ENCODE peak calls at places on chromosome 15, in eight cellular contexts. D is brain microvascular endothelial cell, S is tibial nerve, F is mammary epithelial cell, N is left ventricle myocardium inferior, E is transverse colon, M is HepG2, O is spleen. V is an unnamed sample.

GRCh38 chr15:31328425-31328998 is 1.9 kb downstream of the KLF13 start:
- DNase-seq in F (peak; percentile 49), D (peak; percentile 50), S (no peak), O (peak; percentile 93), N (peak; percentile 59), M (no peak), E (no peak), V (peak; percentile 95)

GRCh38 chr15:51181221-51181620 is 86.5 kb upstream of the TNFAIP8L3 start:
- DNase-seq in F (no peak), N (no peak), S (no peak), O (no peak), M (no peak), D (no peak), E (no peak), V (no peak)

GRCh38 chr15:87961851-87962816 is 294.4 kb downstream of the NTRK3 start:
- DNase-seq in S (no peak), N (no peak), M (no peak), D (no peak), O (no peak), F (no peak), E (no peak), V (no peak)

GRCh38 chr15:74642724-74643367 is 27.2 kb downstream of the CLK3 start:
- DNase-seq in O (no peak), F (no peak), D (peak; percentile 43), E (peak; percentile 44), M (no peak), N (no peak), S (no peak), V (peak; percentile 65)

GRCh38 chr15:38670142-38671002 is 105.8 kb upstream of the RASGRP1 start:
- DNase-seq in D (no peak), M (no peak), E (peak; percentile 25), O (no peak), S (no peak), F (no peak), N (no peak), V (no peak)

GRCh38 chr15:54772663-54773062 is 424.1 kb downstream of the RSL24D1 start:
- DNase-seq in D (no peak), N (no peak), S (no peak), M (no peak), E (no peak), F (no peak), O (no peak), V (no peak)

GRCh38 chr15:61584410-61584809 is 355.3 kb upstream of the RORA start:
- DNase-seq in N (no peak), E (no peak), S (no peak), D (no peak), M (no peak), F (peak; percentile 23), O (no peak), V (no peak)

GRCh38 chr15:82540055-82540983 is at the start of gene RPS17:
- DNase-seq in O (peak; percentile 100), M (peak; percentile 88), N (peak; percentile 97), S (peak; percentile 96), F (peak; percentile 96), E (peak; percentile 98), D (peak; percentile 93), V (peak; percentile 99)

GRCh38 chr15:46636220-46636619 is 1001.4 kb downstream of the SQOR start:
- DNase-seq in D (no peak), N (no peak), S (no peak), O (no peak), F (no peak), E (no peak), M (no peak), V (no peak)

GRCh38 chr15:32657198-32657886 is 15.8 kb downstream of the SCG5 start:
- DNase-seq in F (peak; percentile 69), N (no peak), E (peak; percentile 18), D (peak; percentile 22), M (no peak), O (no peak), S (no peak), V (peak; percentile 63)

GRCh38 chr15:56968821-56969220 is 50.4 kb downstream of the TCF12 start:
- DNase-seq in M (peak; percentile 41), E (no peak), N (no peak), O (no peak), S (no peak), D (no peak), F (no peak), V (no peak)
- TF ChIP-seq CTCF in M (no peak), E (no peak), N (no peak), O (no peak), S (no peak), D (no peak), F (no peak), V (no peak)

GRCh38 chr15:66123799-66124198 is 129.8 kb downstream of the MEGF11 start:
- DNase-seq in M (no peak), S (no peak), F (no peak), D (no peak), O (no peak), E (no peak), N (no peak), V (peak; percentile 14)
- H3K27me3 ChIP-seq in M (peaks cover 49% of the 10 kb centered on the region), S (no peaks in the 10 kb centered on the region), F (peaks cover 5% of the 10 kb centered on the region), D (peaks cover 17% of the 10 kb centered on the region), O (no peaks in the 10 kb centered on the region), E (peaks cover 7% of the 10 kb centered on the region), N (peaks cover 74% of the 10 kb centered on the region), V (peaks cover 37% of the 10 kb centered on the region)

GRCh38 chr15:42707873-42708544 is 28.9 kb downstream of the CDAN1 start:
- DNase-seq in M (peak; percentile 9), S (no peak), O (no peak), N (no peak), D (no peak), F (no peak), E (no peak), V (no peak)
- H3K27ac ChIP-seq in M (peak overlapping the region; percentile 31), S (no peak overlapping the region), O (no peak overlapping the region), N (no peak overlapping the region), D (no peak overlapping the region), F (no peak overlapping the region), E (no peak overlapping the region), V (no peak overlapping the region)

DNA sequence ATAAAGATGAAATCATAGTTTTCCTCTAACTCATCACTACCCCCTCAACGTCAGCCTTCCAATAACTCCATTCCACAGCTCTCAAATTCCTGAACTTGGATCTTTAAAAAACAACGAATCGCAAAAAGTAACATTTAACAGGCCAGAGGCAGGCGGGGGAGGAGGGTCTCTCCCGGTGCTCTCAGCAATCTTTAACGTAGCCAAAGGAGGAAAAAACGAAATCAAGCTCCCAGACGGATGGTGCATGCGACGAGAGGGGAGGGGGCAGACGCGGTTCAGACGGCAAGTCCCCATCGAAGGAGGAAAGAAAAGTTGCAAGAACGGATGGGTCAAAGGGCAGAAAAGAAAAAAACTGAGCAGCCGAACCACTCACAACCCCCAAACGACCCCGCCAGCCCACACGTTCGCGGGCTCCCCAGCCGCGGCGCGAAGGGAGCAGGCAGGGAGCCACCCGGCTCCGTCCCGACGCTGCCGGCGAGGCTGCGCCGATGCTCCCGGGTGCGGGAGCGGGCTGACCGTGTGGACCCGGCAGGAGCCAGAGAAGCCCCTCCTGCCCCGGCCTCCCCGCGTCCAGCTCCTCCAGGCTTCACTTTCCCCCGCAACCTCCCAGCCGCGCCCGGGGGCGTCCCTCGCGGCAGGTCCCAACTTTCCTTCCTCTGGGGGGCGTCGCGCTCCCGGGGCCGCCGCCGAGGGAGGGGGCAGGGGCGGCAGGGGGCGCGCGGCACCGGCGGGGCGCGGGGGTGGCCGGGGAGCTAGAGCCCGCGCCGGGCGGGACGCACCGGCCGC is 661 bp downstream of the PEAK1 start:
- DNase-seq in O (peak; percentile 90), S (no peak), F (peak; percentile 21), E (peak; percentile 39), M (no peak), N (peak; percentile 56), D (peak; percentile 18), V (peak; percentile 82)
- TF ChIP-seq CTCF in O (no peak), S (no peak), F (no peak), E (no peak), M (peak; percentile 58), N (peak; percentile 52), D (peak; percentile 32), V (no peak)

GRCh38 chr15:40932625-40933519 is 3.7 kb downstream of the DLL4 start:
- DNase-seq in M (peak; percentile 75), E (peak; percentile 68), F (no peak), O (no peak), S (no peak), N (no peak), D (no peak), V (peak; percentile 80)

GRCh38 chr15:40931300-40932142 is 2.4 kb downstream of the DLL4 start:
- DNase-seq in F (no peak), N (no peak), E (peak; percentile 32), S (no peak), O (peak; percentile 62), M (no peak), D (no peak), V (peak; percentile 83)

GRCh38 chr15:40932146-40932545 is 3.0 kb downstream of the DLL4 start:
- DNase-seq in O (peak; percentile 69), N (no peak), F (no peak), M (no peak), S (no peak), E (peak; percentile 32), D (no peak), V (peak; percentile 77)

GRCh38 chr15:40934457-40934856 is 5.3 kb downstream of the DLL4 start:
- DNase-seq in D (no peak), F (no peak), M (no peak), S (no peak), N (no peak), O (no peak), E (no peak), V (no peak)

DNA sequence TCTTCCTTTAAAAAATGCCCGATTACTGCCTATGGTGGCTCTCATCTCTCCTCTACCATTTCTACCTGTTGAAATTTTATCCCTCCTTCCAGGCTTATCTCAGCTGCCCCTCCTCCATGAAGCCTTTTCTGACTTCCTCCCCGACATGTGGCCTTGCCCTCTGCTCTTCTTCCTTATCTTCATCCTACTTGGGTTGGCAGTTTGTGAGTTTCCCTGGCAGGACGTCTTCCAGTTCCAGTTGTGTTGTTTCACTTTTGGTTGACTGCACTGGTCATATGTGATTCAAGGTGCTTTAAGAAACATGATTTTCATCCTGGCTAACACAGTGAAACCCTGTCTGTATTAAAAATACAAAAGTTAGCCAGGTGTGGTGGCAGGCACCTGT is 4.4 kb downstream of the DLL4 start:
- DNase-seq in F (no peak), D (no peak), N (no peak), O (no peak), S (no peak), E (peak; percentile 38), M (no peak), V (peak; percentile 88)
- H3K27me3 ChIP-seq in F (peaks cover 6% of the 10 kb centered on the region), D (peaks cover 12% of the 10 kb centered on the region), N (peaks cover 39% of the 10 kb centered on the region), O (peaks cover 26% of the 10 kb centered on the region), S (no peaks in the 10 kb centered on the region), E (peaks cover 33% of the 10 kb centered on the region), M (peaks cover 31% of the 10 kb centered on the region), V (peaks cover 50% of the 10 kb centered on the region)

GRCh38 chr15:62896969-62897486 is 145.5 kb upstream of the TPM1 start:
- DNase-seq in N (peak; percentile 89), E (peak; percentile 83), S (peak; percentile 79), O (no peak), M (peak; percentile 93), F (peak; percentile 98), D (peak; percentile 100), V (peak; percentile 95)
- H3K27ac ChIP-seq in N (peak overlapping the region; percentile 91), E (peak overlapping the region; percentile 87), S (no peak overlapping the region), O (no peak overlapping the region), M (peak overlapping the region; percentile 63), F (peak overlapping the region; percentile 100), D (peak overlapping the region; percentile 100), V (peak overlapping the region; percentile 100)

GRCh38 chr15:92116320-92116719 is 262.8 kb downstream of the SLCO3A1 start:
- DNase-seq in M (no peak), S (no peak), F (no peak), N (no peak), E (no peak), O (no peak), D (no peak), V (no peak)
- TF ChIP-seq CTCF in M (no peak), S (no peak), F (no peak), N (no peak), E (no peak), O (no peak), D (no peak), V (no peak)